ENCODE peak calls at places on chromosomes 7 and 10, in four cellular contexts. G is A549, L is HepG2, F is GM12878. D is an unnamed sample.

GRCh38 chr7:124799448-124799847 is 33.9 kb upstream of the GPR37 start:
- DNase-seq in G (no peak), L (no peak), F (no peak), D (no peak)

GRCh38 chr10:14358886-14359573 is 28.3 kb upstream of the FRMD4A start:
- DNase-seq in G (no peak), L (no peak), F (no peak), D (no peak)

GRCh38 chr10:33749042-33749441 is 414.6 kb upstream of the NRP1 start:
- DNase-seq in G (no peak), L (no peak), F (no peak), D (no peak)

GRCh38 chr10:79069325-79070090 is 742 bp downstream of the ZMIZ1 start:
- DNase-seq in G (peak), L (no peak), F (no peak), D (peak)

GRCh38 chr10:110067960-110068770 is 60.4 kb downstream of the ADD3 start:
- DNase-seq in G (no peak), L (peak), F (no peak), D (peak)

GRCh38 chr7:44145969-44146897 is 5.1 kb upstream of the MYL7 start:
- DNase-seq in G (peak), L (no peak), F (no peak), D (peak)

GRCh38 chr10:92727141-92727540 is 37.4 kb downstream of the HHEX start:
- DNase-seq in G (no peak), L (no peak), F (no peak), D (no peak)

GRCh38 chr10:70491614-70492013 is 13.0 kb downstream of the PALD1 start:
- DNase-seq in G (no peak), L (no peak), F (no peak), D (no peak)

GRCh38 chr7:130903358-130903974 is 169.5 kb upstream of the KLF14 start:
- DNase-seq in G (no peak), L (no peak), F (no peak), D (peak)

GRCh38 chr10:94133239-94133638 is 139.5 kb downstream of the PLCE1 start:
- DNase-seq in G (no peak), L (no peak), F (no peak), D (no peak)

GRCh38 chr7:26284477-26284876 is 7.2 kb upstream of the SNX10 start:
- DNase-seq in G (no peak), L (peak), F (no peak), D (no peak)
- TF ChIP-seq BHLHE40 in G (no peak), L (no peak), F (no peak), D (no peak)

GRCh38 chr10:105071980-105072379 is 430.9 kb downstream of the SORCS3 start:
- DNase-seq in G (no peak), L (no peak), F (no peak), D (no peak)

GRCh38 chr10:105068497-105068896 is 427.4 kb downstream of the SORCS3 start:
- DNase-seq in G (no peak), L (no peak), F (no peak), D (no peak)

GRCh38 chr10:105073999-105074398 is 432.9 kb downstream of the SORCS3 start:
- DNase-seq in G (no peak), L (no peak), F (no peak), D (no peak)

GRCh38 chr10:105070249-105070648 is 429.2 kb downstream of the SORCS3 start:
- DNase-seq in G (no peak), L (no peak), F (no peak), D (no peak)

DNA sequence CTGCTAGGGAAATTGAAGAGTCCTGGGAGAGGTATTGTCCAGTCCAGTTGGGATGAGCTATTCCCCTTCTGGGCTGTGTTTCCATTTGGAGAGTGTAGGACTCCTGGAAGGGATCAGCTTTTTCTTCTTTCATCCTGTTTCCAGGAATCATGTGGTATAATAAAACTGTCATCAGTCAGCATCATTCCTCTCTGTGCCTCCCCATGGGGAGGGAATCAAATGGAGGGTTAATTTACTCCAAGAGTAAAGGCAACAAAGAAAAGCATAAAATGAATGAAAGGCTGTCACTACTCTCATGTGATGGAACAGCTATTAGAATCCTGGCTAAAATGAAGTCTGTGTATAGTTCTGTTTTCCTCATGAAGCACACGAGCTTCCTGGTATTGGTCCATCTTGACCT is 429.9 kb downstream of the SORCS3 start:
- DNase-seq in G (no peak), L (no peak), F (no peak), D (no peak)
- TF ChIP-seq REST in G (no peak), L (no peak), F (no peak), D (no peak)

DNA sequence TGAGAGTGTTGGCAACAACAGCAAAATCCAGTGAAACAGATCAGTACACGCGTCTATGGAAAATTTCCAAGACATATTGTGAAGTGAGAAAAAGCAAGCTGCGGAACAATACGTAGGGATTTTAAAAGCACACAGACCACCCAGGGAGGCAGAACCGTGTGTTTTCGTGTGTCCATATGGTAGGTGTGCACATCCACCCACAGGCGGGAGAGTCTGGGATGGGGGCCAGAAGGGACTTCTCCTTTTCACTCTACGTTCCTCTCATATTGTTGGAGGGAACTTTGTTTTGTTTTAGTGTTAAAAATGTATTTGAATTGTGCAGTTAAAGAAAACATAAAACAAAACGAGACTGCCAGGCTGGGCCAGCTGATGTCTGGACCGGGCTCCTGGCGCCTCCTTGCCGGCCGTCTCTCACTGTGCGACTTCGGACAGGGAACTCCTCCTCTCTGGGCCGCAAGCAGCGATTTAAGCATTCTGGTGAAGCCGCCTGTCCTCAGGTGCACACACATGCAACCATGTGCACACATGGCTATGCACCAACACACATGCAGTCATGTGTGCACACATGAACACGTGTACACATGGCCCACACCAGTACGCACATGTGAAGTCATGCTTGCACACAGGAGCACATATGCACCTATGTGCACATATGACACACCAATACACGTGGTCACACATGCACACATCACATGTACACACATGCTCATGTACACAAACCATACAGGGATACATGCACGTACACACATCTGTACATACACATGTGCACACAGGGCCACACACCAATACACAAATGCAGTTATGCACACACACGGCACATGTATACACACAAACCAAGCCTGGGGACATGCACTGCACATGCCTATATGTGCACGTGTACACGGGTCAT is 141.1 kb downstream of the ELFN1 start:
- DNase-seq in G (no peak), L (no peak), F (no peak), D (no peak)
- TF ChIP-seq BHLHE40 in G (no peak), L (no peak), F (no peak), D (no peak)

DNA sequence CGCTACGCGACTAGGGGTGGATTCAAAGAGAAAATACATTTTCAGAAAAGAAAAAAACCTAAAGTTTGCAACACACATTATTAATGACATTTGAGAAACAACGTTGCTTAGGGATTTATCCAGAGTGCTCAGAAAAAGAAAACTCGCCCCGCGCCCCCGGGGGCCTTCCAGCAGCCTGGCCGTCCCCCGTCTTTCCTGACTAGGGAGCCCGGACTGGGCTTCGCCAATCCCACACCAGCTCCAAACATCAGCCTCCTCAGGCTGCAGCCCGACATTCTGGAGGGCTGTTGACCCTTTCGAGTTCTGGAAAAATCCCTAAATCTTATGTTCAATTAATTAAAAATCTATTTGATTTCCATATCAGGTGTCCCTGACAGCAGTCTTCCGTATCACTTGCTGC is 48.6 kb downstream of the CLEC2L start:
- DNase-seq in G (no peak), L (no peak), F (no peak), D (no peak)
- TF ChIP-seq REST in G (no peak), L (no peak), F (no peak), D (no peak)

GRCh38 chr7:96832107-96832506 is 122.5 kb upstream of the SEM1 start:
- DNase-seq in G (no peak), L (peak), F (no peak), D (no peak)

GRCh38 chr7:96837583-96837982 is 127.9 kb upstream of the SEM1 start:
- DNase-seq in G (no peak), L (no peak), F (peak), D (no peak)

GRCh38 chr7:96831446-96831845 is 121.8 kb upstream of the SEM1 start:
- DNase-seq in G (no peak), L (no peak), F (no peak), D (no peak)

GRCh38 chr7:96838481-96838880 is 128.8 kb upstream of the SEM1 start:
- DNase-seq in G (no peak), L (no peak), F (no peak), D (no peak)

DNA sequence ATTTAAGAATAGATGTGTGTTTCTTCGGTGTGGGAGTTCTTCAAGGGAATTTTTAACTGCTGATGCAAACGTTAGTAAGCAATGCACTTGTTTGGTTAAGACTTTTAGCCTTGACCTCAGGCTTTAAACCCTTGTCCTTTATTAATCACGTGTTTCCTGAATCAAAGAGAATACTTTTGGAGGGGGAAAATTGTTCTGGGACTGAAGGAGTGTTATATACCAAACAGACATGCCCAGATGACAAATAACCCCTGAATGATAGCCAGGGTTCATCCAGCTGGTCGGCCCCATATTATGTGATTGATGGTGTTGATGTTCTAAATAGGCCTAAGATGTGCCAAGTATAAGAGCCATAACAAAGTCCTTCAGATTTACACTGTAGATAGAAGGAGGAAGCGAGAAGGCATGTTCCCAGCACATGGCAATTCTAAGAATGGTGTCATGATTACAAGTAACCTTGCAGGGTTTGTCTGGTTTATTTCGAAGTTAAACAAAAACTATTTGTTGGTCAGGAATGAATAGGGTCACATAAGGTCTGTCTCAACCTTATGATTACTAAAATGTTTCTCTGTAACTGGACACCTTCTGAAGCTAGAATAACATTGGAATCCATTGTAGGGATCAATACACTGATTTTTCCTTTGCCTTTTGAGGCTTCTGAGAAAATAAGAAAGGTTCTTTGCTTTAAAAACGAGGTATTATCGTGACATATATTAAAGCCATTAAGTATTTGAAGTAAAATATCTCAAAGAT is 124.2 kb upstream of the SEM1 start:
- DNase-seq in G (no peak), L (peak), F (no peak), D (no peak)
- TF ChIP-seq BHLHE40 in G (no peak), L (peak), F (no peak), D (no peak)

DNA sequence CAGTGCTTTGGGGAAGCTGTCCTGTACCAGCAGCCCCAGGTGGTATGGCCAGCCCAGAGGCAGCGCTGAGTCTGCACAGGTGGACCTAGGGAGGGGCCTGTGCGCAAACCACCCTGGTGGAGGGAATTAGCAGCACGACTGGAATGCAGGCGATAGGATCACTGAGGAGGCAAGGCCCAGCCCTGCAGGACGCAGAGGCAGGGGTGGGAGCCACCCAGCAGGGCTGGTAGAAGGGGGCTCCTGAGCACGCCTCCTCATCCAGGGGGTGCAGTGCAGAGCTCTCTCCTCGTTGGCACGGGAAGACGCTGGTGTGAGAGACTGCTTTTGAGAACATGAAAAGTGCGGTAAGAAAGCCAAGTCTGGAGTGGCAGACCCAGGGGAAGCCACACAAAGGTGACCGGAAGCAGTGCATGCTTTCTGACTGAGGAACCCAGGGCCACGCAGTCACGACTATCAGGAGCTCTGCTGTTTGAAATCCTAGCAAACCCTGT is 6.0 kb downstream of the FXYD4 start:
- DNase-seq in G (no peak), L (peak), F (no peak), D (peak)
- TF ChIP-seq REST in G (no peak), L (no peak), F (no peak), D (no peak)

GRCh38 chr10:132283604-132284382 is 24.0 kb downstream of the STK32C start:
- DNase-seq in G (no peak), L (peak), F (no peak), D (no peak)

GRCh38 chr10:132282667-132283603 is 24.8 kb downstream of the STK32C start:
- DNase-seq in G (no peak), L (no peak), F (no peak), D (no peak)

GRCh38 chr10:132280646-132281074 is 27.1 kb downstream of the STK32C start:
- DNase-seq in G (no peak), L (no peak), F (no peak), D (peak)

GRCh38 chr10:132279873-132280645 is 27.7 kb downstream of the STK32C start:
- DNase-seq in G (no peak), L (no peak), F (no peak), D (peak)

GRCh38 chr10:132281915-132282666 is 25.7 kb downstream of the STK32C start:
- DNase-seq in G (no peak), L (no peak), F (no peak), D (peak)
- TF ChIP-seq BHLHE40 in G (no peak), L (no peak), F (no peak), D (no peak)

DNA sequence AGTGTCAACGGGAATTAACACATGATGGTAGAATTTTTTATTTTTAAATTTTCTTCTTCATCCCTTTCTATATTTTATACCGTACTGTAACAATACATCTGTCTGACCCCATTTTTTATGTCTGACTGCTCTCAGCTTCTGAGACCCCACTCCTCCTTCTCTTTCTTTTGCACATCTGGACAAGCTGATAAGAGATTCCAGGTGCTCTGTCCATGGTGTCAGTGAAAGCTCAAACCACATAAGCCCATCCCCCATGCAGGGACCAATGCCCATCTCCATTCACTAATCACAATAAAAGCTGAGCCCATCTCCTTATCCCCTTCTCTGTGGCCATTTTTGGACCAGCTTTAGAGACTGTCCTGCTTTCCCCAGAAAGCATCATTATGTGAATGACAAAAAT is 8.7 kb downstream of the GSDME start:
- DNase-seq in G (no peak), L (no peak), F (no peak), D (peak)
- TF ChIP-seq REST in G (no peak), L (no peak), F (peak), D (no peak)

D was measured in K562.